ENCODE peak calls at places on chromosomes 12 and 14, in seven cellular contexts. A, X, M, B, R, I and W are unnamed samples.

GRCh38 chr14:50501642-50502041 is 30.7 kb downstream of the MAP4K5 start:
- DNase-seq in A (no peak), X (no peak), M (no peak), B (peak; percentile 66), R (no peak), I (no peak), W (no peak)

GRCh38 chr12:75444444-75445136 is 36.0 kb upstream of the GLIPR1 start:
- DNase-seq in A (no peak), X (no peak), M (no peak), B (peak; percentile 68), R (no peak), I (no peak), W (no peak)

GRCh38 chr14:30227871-30228270 is 300.2 kb upstream of the PRKD1 start:
- DNase-seq in A (no peak), X (no peak), M (peak; percentile 8), B (peak; percentile 91), R (no peak), I (no peak), W (no peak)

GRCh38 chr14:64438181-64438839 is 27.0 kb upstream of the AKAP5 start:
- DNase-seq in A (no peak), X (no peak), M (no peak), B (peak; percentile 84), R (no peak), I (no peak), W (no peak)

GRCh38 chr14:38125484-38125912 is 82.2 kb upstream of the SSTR1 start:
- DNase-seq in A (no peak), X (no peak), M (no peak), B (no peak), R (no peak), I (no peak), W (no peak)

GRCh38 chr14:92844220-92844619 is 50.1 kb downstream of the GOLGA5 start:
- DNase-seq in A (no peak), X (no peak), M (no peak), B (peak; percentile 6), R (no peak), I (no peak), W (no peak)

GRCh38 chr12:20011200-20011599 is 357.1 kb upstream of the PDE3A start:
- DNase-seq in A (no peak), X (no peak), M (no peak), B (peak; percentile 34), R (no peak), I (no peak), W (no peak)

GRCh38 chr12:83945871-83946270 is 966.7 kb downstream of the SLC6A15 start:
- DNase-seq in A (no peak), X (no peak), M (no peak), B (peak; percentile 89), R (no peak), I (no peak), W (no peak)

GRCh38 chr12:1588574-1588944 is 5.8 kb downstream of the FBXL14 start:
- DNase-seq in A (no peak), X (no peak), M (no peak), B (no peak), R (no peak), I (no peak), W (no peak)

GRCh38 chr12:53696285-53696654 is 20.4 kb upstream of the ATP5MC2 start:
- DNase-seq in A (peak; percentile 66), X (peak; percentile 74), M (no peak), B (peak; percentile 83), R (peak; percentile 62), I (peak; percentile 44), W (no peak)

GRCh38 chr14:80003138-80003537 is 208.2 kb downstream of the DIO2 start:
- DNase-seq in A (no peak), X (no peak), M (no peak), B (peak; percentile 11), R (no peak), I (no peak), W (no peak)

GRCh38 chr14:23548351-23549318 is 2.9 kb downstream of the ZFHX2 start:
- DNase-seq in A (no peak), X (peak; percentile 64), M (no peak), B (peak; percentile 40), R (no peak), I (no peak), W (no peak)

GRCh38 chr12:11638271-11638916 is 11.1 kb upstream of the ETV6 start:
- DNase-seq in A (no peak), X (no peak), M (no peak), B (peak; percentile 17), R (no peak), I (no peak), W (no peak)

GRCh38 chr12:24042651-24043050 is 93.2 kb upstream of the SOX5 start:
- DNase-seq in A (no peak), X (no peak), M (no peak), B (no peak), R (no peak), I (no peak), W (no peak)

GRCh38 chr12:33724867-33725266 is 285.2 kb upstream of the SYT10 start:
- DNase-seq in A (no peak), X (no peak), M (no peak), B (no peak), R (no peak), I (no peak), W (no peak)

GRCh38 chr12:82529096-82529495 is 157.6 kb upstream of the TMTC2 start:
- DNase-seq in A (no peak), X (no peak), M (no peak), B (no peak), R (no peak), I (no peak), W (no peak)

DNA sequence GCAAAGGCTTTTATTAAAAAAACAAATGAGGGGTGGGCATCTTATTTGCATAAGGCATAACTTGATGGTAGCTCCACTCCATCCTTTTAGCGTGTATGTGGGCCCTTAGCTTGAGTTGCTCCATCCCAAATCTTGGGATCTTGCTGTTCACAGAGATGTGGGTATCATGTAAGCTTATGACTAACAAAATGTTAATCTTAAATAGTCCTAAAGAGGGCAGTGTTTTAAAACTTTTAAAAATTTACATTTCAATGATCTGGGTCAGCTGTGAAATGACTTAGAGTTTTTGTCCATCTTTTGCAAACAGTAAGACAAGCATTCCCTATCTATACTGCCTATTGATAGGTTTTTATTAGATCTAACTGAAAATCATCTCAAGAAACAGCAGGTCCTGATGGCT is 86.0 kb downstream of the SLCO1A2 start:
- DNase-seq in A (no peak), X (no peak), M (no peak), B (peak; percentile 11), R (no peak), I (no peak), W (no peak)
- TF ChIP-seq CTCF in A (no peak), X (no peak), M (no peak), B (no peak), R (no peak), I (peak; percentile 61), W (peak; percentile 22)

DNA sequence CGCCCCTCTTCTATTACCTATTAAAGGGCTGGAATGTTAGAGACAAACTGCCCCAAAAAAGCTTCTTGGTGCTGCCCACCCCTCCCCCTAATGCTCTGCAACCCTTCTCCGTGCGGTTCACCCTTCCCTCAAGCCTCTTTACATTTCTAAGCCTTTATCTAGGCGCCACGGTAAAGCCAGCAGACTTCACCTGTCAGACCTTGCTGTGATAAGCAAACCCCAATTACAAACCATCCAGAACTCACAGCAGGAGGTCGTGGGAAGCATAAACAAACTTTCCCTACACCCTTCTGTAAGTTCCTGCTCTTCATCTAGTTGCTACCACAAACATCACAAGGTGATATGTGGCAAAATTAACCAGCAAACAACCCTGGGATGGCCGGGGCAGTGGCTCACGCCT is 56.8 kb downstream of the MOK start:
- DNase-seq in A (no peak), X (no peak), M (no peak), B (no peak), R (no peak), I (no peak), W (no peak)
- TF ChIP-seq CTCF in A (no peak), X (no peak), M (no peak), B (no peak), R (no peak), I (no peak), W (no peak)

DNA sequence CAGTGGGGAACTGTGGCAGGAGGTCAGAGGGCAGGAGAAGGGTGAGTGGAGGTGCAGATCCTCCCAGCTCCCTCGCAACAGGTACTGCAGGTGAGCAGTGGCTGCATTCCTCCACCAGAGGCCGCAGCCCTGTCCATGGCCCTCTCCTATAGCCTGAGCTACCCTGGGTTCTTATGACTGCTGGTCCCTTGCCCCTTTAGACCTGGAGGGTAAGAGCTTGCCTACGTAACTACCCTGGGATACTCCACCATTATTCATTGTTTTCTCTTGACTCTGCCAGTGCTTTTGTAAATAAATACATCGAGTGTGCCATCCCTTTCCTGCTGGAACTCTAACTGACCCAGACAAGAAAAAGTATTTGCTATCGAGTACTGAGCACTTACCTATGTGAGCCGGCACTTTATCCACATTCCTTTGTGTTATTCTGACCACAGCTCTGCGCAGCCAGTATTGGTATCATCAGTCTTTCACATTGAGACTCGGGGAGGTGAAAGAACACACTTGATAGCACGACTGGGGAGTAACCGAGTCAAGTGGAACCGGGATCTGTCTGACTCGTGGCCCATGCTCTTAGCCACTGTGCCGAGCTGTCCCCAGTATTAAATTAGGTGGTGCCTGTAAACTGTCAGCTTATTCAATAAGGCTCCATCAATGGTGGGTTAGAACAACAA is 38.5 kb downstream of the LTBP2 start:
- DNase-seq in A (peak; percentile 1), X (peak; percentile 67), M (no peak), B (no peak), R (no peak), I (no peak), W (no peak)
- TF ChIP-seq CTCF in A (no peak), X (peak; percentile 50), M (no peak), B (no peak), R (peak; percentile 25), I (peak; percentile 49), W (no peak)

GRCh38 chr12:51217133-51217967 is 512 bp downstream of the POU6F1 start:
- DNase-seq in A (peak; percentile 67), X (peak; percentile 70), M (no peak), B (peak; percentile 15), R (peak; percentile 45), I (peak; percentile 37), W (peak; percentile 75)

GRCh38 chr12:51218607-51219161 is 822 bp upstream of the POU6F1 start:
- DNase-seq in A (no peak), X (peak; percentile 36), M (no peak), B (no peak), R (no peak), I (no peak), W (no peak)

GRCh38 chr12:51216652-51217051 is 1.2 kb downstream of the POU6F1 start:
- DNase-seq in A (no peak), X (no peak), M (no peak), B (no peak), R (no peak), I (no peak), W (no peak)

GRCh38 chr12:51219345-51219744 is 1.5 kb upstream of the POU6F1 start:
- DNase-seq in A (no peak), X (no peak), M (no peak), B (no peak), R (no peak), I (no peak), W (no peak)

GRCh38 chr12:51217968-51218606 is at the start of gene POU6F1:
- DNase-seq in A (peak; percentile 77), X (peak; percentile 74), M (peak; percentile 21), B (peak; percentile 72), R (peak; percentile 75), I (peak; percentile 58), W (peak; percentile 77)
- TF ChIP-seq CTCF in A (peak; percentile 67), X (peak; percentile 34), M (peak; percentile 84), B (peak; percentile 40), R (peak; percentile 76), I (peak; percentile 63), W (peak; percentile 70)